ENCODE peak calls at places on chromosomes 3 and 15, in seven cellular contexts. R is stimulated activated CD8-positive, alpha-beta memory T cell treated with anti-CD3 and anti-CD28 coated beads, Interleukin-15, amount 100 ng/mL, for 24 hours; F is pancreas; S is DMS79 treated with DMSO at 0.1 percent for 48 hours; A is stimulated activated naive CD8-positive, alpha-beta T cell treated with anti-CD3 and anti-CD28 coated beads, Interleukin-15, amount 100 ng/mL, for 72 hours; I is AG08396; J is ovary. B is an unnamed sample.
A peak's percentile ranks its signal among the peaks of the same experiment; 100 is the strongest.

GRCh38 chr15:99326235-99326634 is 75.0 kb downstream of the LRRC28 start:
- DNase-seq in A (no peak), J (no peak), F (no peak), R (no peak), I (no peak), S (no peak), B (no peak)

GRCh38 chr3:171283248-171284222 is 176.7 kb downstream of the TNIK start:
- DNase-seq in J (no peak), S (no peak), R (no peak), A (no peak), F (no peak), I (no peak), B (no peak)

GRCh38 chr15:69319384-69320375 is 21.0 kb downstream of the PAQR5 start:
- DNase-seq in I (no peak), A (no peak), R (no peak), F (no peak), J (no peak), S (no peak), B (peak; percentile 6)

GRCh38 chr3:44418549-44418948 is 58.9 kb downstream of the ZNF445 start:
- DNase-seq in S (no peak), R (no peak), A (no peak), I (no peak), F (no peak), J (no peak), B (no peak)

GRCh38 chr3:138468886-138469285 is 34.5 kb downstream of the ESYT3 start:
- DNase-seq in A (no peak), F (no peak), I (no peak), R (no peak), J (no peak), S (peak; percentile 7), B (no peak)

GRCh38 chr3:34882764-34883163 is 756.6 kb upstream of the ARPP21 start:
- DNase-seq in F (no peak), J (no peak), A (no peak), S (no peak), R (no peak), I (no peak), B (peak; percentile 9)

GRCh38 chr3:30457081-30457480 is 149.3 kb upstream of the TGFBR2 start:
- DNase-seq in R (no peak), S (no peak), J (no peak), I (no peak), A (no peak), F (no peak), B (no peak)

GRCh38 chr15:62879770-62880169 is 162.8 kb upstream of the TPM1 start:
- DNase-seq in S (no peak), I (no peak), F (no peak), R (no peak), J (no peak), A (no peak), B (no peak)

GRCh38 chr3:139202226-139202958 is 141.4 kb upstream of the MRPS22 start:
- DNase-seq in R (no peak), J (no peak), A (no peak), S (no peak), I (no peak), F (peak; percentile 74), B (peak; percentile 75)

GRCh38 chr15:39587291-39587909 is 6.5 kb downstream of the THBS1 start:
- DNase-seq in F (no peak), J (peak; percentile 44), S (no peak), A (no peak), R (no peak), I (no peak), B (no peak)

GRCh38 chr3:137687181-137687880 is 76.8 kb upstream of the SOX14 start:
- DNase-seq in I (no peak), F (no peak), R (no peak), A (no peak), J (no peak), S (no peak), B (no peak)

GRCh38 chr3:109985942-109986555 is 648.7 kb upstream of the DPPA4 start:
- DNase-seq in S (no peak), R (no peak), A (no peak), J (no peak), F (no peak), I (no peak), B (no peak)

GRCh38 chr15:28123408-28124023 is 24.4 kb upstream of the OCA2 start:
- DNase-seq in S (peak; percentile 54), R (no peak), F (peak; percentile 79), I (peak; percentile 86), A (peak; percentile 46), J (peak; percentile 47), B (no peak)

GRCh38 chr15:36887214-36888017 is 212.9 kb downstream of the MEIS2 start:
- DNase-seq in F (peak; percentile 30), A (no peak), J (no peak), S (no peak), R (no peak), I (no peak), B (no peak)

GRCh38 chr15:62797171-62797570 is 245.4 kb upstream of the TPM1 start:
- DNase-seq in J (no peak), I (no peak), F (no peak), A (no peak), R (no peak), S (no peak), B (no peak)

GRCh38 chr3:69197922-69198540 is 75.6 kb upstream of the LMOD3 start:
- DNase-seq in R (peak; percentile 23), S (no peak), J (no peak), I (no peak), F (no peak), A (peak; percentile 43), B (peak; percentile 74)

GRCh38 chr3:102180291-102180931 is 254.4 kb upstream of the ZPLD1 start:
- DNase-seq in S (no peak), A (no peak), I (peak; percentile 36), R (no peak), F (no peak), J (no peak), B (no peak)

GRCh38 chr3:196620228-196620627 is 19.3 kb upstream of the NRROS start:
- DNase-seq in A (peak; percentile 43), R (no peak), J (no peak), F (no peak), I (no peak), S (no peak), B (no peak)

B was measured in Jurkat, Clone E6-1.